ENCODE peak calls at places on chromosomes 12 and 14, in six cellular contexts. O, C, Q, W, N and R are unnamed samples.

GRCh38 chr12:96386794-96387193 is 13.4 kb downstream of the CDK17 start:
- DNase-seq in O (no peak), C (no peak), Q (no peak), W (no peak), N (no peak), R (no peak)

GRCh38 chr14:105165134-105165704 is 3.4 kb downstream of the JAG2 start:
- DNase-seq in O (no peak), C (no peak), Q (no peak), W (no peak), N (peak; percentile 23), R (no peak)

GRCh38 chr14:102939329-102939728 is 16.9 kb downstream of the AMN start:
- DNase-seq in O (no peak), C (no peak), Q (no peak), W (no peak), N (no peak), R (no peak)

GRCh38 chr12:108308432-108308831 is 30.7 kb downstream of the CMKLR1 start:
- DNase-seq in O (no peak), C (no peak), Q (no peak), W (no peak), N (no peak), R (no peak)

GRCh38 chr12:109776624-109777023 is 56.6 kb downstream of the TRPV4 start:
- DNase-seq in O (no peak), C (no peak), Q (no peak), W (no peak), N (no peak), R (no peak)

GRCh38 chr14:101454229-101454628 is 107.1 kb upstream of the DIO3 start:
- DNase-seq in O (no peak), C (no peak), Q (no peak), W (no peak), N (no peak), R (no peak)

GRCh38 chr14:34750670-34751069 is 36.3 kb upstream of the CFL2 start:
- DNase-seq in O (peak; percentile 41), C (no peak), Q (no peak), W (no peak), N (peak; percentile 50), R (no peak)

GRCh38 chr12:26046203-26046602 is 78.6 kb downstream of the BHLHE41 start:
- DNase-seq in O (no peak), C (no peak), Q (no peak), W (no peak), N (no peak), R (no peak)

GRCh38 chr14:74535756-74536325 is 42.3 kb downstream of the ISCA2 start:
- DNase-seq in O (no peak), C (no peak), Q (no peak), W (no peak), N (no peak), R (no peak)

GRCh38 chr12:130877333-130877732 is 5.5 kb downstream of the RAN start:
- DNase-seq in O (no peak), C (no peak), Q (no peak), W (no peak), N (no peak), R (no peak)

GRCh38 chr14:61153914-61154545 is 127.1 kb downstream of the TMEM30B start:
- DNase-seq in O (no peak), C (no peak), Q (no peak), W (no peak), N (peak; percentile 40), R (no peak)

GRCh38 chr12:3288690-3289089 is 202.3 kb upstream of the PRMT8 start:
- DNase-seq in O (no peak), C (no peak), Q (no peak), W (no peak), N (peak; percentile 56), R (no peak)

GRCh38 chr12:90090929-90091651 is 382.5 kb upstream of the ATP2B1 start:
- DNase-seq in O (peak; percentile 86), C (no peak), Q (no peak), W (no peak), N (peak; percentile 99), R (no peak)

GRCh38 chr14:74804219-74804825 is 41.2 kb downstream of the YLPM1 start:
- DNase-seq in O (peak; percentile 69), C (peak; percentile 38), Q (no peak), W (no peak), N (peak; percentile 50), R (no peak)

GRCh38 chr12:12979731-12980259 is 20.3 kb downstream of the HEBP1 start:
- DNase-seq in O (peak; percentile 90), C (no peak), Q (no peak), W (peak; percentile 36), N (peak; percentile 64), R (no peak)

GRCh38 chr14:55547650-55548315 is 32.2 kb upstream of the KTN1 start:
- DNase-seq in O (no peak), C (peak; percentile 8), Q (no peak), W (no peak), N (no peak), R (no peak)

GRCh38 chr12:115313929-115314328 is 630.0 kb upstream of the TBX3 start:
- DNase-seq in O (no peak), C (no peak), Q (no peak), W (no peak), N (peak; percentile 75), R (no peak)